ENCODE peak calls at places on chromosomes 3 and 15, in nine cellular contexts. Y, R, G, E, V, Q, Z, B and O are unnamed samples.

GRCh38 chr3:104596551-104596950 is 770.2 kb upstream of the ALCAM start:
- DNase-seq in Y (peak; percentile 61), G (peak; percentile 45), E (no peak), V (no peak), Z (no peak), B (no peak), R (peak; percentile 69), Q (no peak), O (peak; percentile 31)

GRCh38 chr15:32098033-32098432 is 67.7 kb downstream of the CHRNA7 start:
- DNase-seq in Y (no peak), E (peak; percentile 72), Q (no peak), V (no peak), G (no peak), Z (no peak), R (no peak), B (no peak), O (no peak)

GRCh38 chr3:32334675-32335074 is 57.0 kb upstream of the CMTM7 start:
- DNase-seq in G (no peak), E (no peak), Q (no peak), V (peak; percentile 43), R (no peak), B (peak; percentile 19), Z (no peak), Y (no peak), O (no peak)

GRCh38 chr3:131526801-131527347 is 24.1 kb upstream of the MRPL3 start:
- DNase-seq in V (peak; percentile 57), B (no peak), Z (peak; percentile 66), Q (peak; percentile 26), E (no peak), R (peak; percentile 52), G (no peak), Y (peak; percentile 65), O (peak; percentile 20)

GRCh38 chr3:55471084-55471483 is 16.0 kb downstream of the WNT5A start:
- DNase-seq in G (no peak), V (no peak), B (no peak), Q (no peak), R (no peak), E (no peak), Z (no peak), Y (no peak), O (no peak)

GRCh38 chr15:73794501-73795133 is 41.5 kb upstream of the INSYN1 start:
- DNase-seq in R (no peak), B (no peak), V (no peak), E (no peak), Y (peak; percentile 50), Q (no peak), G (peak; percentile 18), Z (no peak), O (no peak)

GRCh38 chr3:66693461-66693912 is 192.7 kb upstream of the LRIG1 start:
- DNase-seq in R (no peak), V (no peak), B (no peak), Y (peak; percentile 49), Q (peak; percentile 32), G (no peak), Z (peak; percentile 18), E (no peak), O (no peak)

GRCh38 chr3:165440380-165440779 is 244.2 kb upstream of the SLITRK3 start:
- DNase-seq in Z (no peak), Q (no peak), R (no peak), Y (no peak), V (no peak), B (no peak), E (no peak), G (no peak), O (no peak)

GRCh38 chr15:72312605-72313447 is 7.1 kb downstream of the CELF6 start:
- DNase-seq in Y (peak; percentile 58), E (peak; percentile 64), G (peak; percentile 63), Q (peak; percentile 61), Z (peak; percentile 54), R (peak; percentile 82), V (peak; percentile 78), B (peak; percentile 15), O (peak; percentile 55)

GRCh38 chr3:171828852-171829770 is 14.0 kb upstream of the TMEM212 start:
- DNase-seq in G (no peak), V (no peak), R (no peak), E (no peak), Y (no peak), B (no peak), Z (no peak), Q (no peak), O (no peak)

DNA sequence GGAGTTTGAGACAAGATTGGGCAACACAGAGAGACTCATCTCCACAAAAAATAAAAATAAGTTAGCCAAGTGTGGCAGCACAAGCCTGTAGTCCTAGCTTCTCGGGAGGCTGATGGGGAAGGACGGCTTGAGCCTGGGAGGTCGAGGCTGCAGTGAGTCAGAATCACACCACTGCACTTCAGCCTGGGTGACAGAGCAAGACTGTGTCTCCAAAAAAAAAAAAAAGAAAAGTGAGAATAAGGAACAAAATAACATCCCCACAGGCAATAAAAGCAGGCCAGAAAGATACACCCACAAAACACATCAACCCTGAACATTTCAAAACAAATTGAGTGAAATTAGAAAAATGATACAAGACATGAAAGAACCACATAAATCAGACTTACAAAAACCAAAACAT is 48.7 kb upstream of the OCA2 start:
- DNase-seq in B (no peak), G (no peak), E (no peak), V (no peak), Y (no peak), Q (no peak), Z (no peak), R (no peak), O (no peak)
- H3K36me3 ChIP-seq in B (peaks cover 16% of the 10 kb centered on the region), G (peaks cover 4% of the 10 kb centered on the region), E (peaks cover 46% of the 10 kb centered on the region), V (peaks cover 62% of the 10 kb centered on the region), Y (no peaks in the 10 kb centered on the region), Q (peaks cover 22% of the 10 kb centered on the region), Z (peaks cover 67% of the 10 kb centered on the region), R (no peaks in the 10 kb centered on the region), O (peaks cover 19% of the 10 kb centered on the region)

DNA sequence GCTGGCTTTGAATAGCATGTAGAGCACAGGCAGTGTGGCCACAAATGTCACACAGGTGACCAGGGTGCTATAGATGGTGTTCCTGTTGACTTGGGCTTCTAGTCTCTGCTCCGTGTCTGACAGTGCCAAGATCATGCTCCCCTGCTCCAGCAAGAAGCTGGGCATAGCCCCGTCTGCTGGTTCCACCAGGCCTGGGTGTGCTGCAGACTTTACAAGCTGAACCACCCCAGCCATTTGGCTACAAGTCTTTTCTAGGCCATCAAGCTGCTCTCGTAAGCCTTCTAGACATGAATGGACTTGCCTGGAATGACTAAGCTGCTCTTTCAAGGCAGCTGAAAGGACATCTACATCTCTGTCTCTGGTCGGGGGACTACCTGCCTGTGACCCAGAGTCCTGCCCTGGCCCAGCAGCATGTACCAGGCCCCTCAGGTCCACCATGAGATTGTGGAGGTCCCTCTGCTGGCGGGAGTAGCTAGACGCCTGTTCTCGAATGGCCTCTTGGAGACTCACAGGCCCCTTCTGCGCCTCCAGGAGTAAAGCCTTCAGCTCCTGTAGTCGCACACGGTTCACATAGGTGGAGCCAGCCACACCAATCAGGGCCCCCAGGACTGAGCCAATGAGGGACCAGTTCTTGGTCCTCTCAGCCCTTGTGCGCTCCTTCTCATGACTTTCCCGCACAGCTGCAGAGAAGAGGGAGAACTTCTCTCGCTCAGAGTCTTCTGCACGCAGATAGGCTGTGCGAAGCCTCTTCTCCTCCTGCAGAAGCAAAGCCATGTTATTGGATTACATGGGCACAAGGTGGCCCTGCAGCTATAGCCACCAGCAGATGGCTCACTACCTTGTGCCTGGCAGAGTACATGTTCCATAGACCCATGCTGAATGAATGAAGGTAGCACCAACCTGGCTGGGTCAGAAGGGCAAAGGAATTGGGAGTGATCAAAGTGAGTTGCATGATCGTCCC is 2.8 kb upstream of the PLXNB1 start:
- DNase-seq in R (peak; percentile 76), E (no peak), B (no peak), Z (no peak), Q (no peak), V (no peak), Y (peak; percentile 31), G (peak; percentile 24), O (no peak)
- H3K4me3 ChIP-seq in R (no peak overlapping the region), E (peak overlapping the region; percentile 45), B (no peak overlapping the region), Z (no peak overlapping the region), Q (no peak overlapping the region), V (no peak overlapping the region), Y (no peak overlapping the region), G (no peak overlapping the region), O (no peak overlapping the region)

GRCh38 chr3:64651286-64651685 is 36.5 kb downstream of the ADAMTS9 start:
- DNase-seq in R (no peak), B (no peak), Q (no peak), G (no peak), V (no peak), E (no peak), Z (no peak), Y (no peak), O (no peak)
- H3K36me3 ChIP-seq in R (peaks cover 6% of the 10 kb centered on the region), B (no peaks in the 10 kb centered on the region), Q (peaks cover 5% of the 10 kb centered on the region), G (no peaks in the 10 kb centered on the region), V (no peaks in the 10 kb centered on the region), E (peaks cover 24% of the 10 kb centered on the region), Z (peaks cover 99% of the 10 kb centered on the region), Y (no peaks in the 10 kb centered on the region), O (no peaks in the 10 kb centered on the region)

DNA sequence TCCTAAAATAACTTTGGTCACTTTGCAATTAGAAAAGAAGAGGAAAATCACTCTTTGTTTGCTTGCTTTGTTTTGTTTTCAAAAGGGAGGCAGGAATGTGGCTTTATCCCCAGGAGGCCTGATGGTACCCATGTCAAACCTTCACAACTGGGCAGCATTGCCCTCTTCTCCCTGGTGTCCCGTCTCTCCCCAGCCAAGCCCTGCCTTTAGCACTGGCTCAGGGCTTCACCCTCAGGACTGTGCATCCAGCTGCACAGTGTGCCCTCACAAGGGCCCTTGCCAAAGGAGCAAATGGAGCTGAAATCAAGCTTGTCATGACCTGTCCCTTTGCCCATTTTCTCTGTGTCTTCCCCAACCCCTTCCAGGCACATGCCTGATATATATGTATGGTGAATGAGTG is 29.1 kb upstream of the ATP13A5 start:
- DNase-seq in V (no peak), E (peak; percentile 80), G (no peak), R (peak; percentile 35), Y (no peak), B (no peak), Z (no peak), Q (no peak), O (no peak)
- H3K4me3 ChIP-seq in V (no peak overlapping the region), E (no peak overlapping the region), G (no peak overlapping the region), R (no peak overlapping the region), Y (no peak overlapping the region), B (no peak overlapping the region), Z (no peak overlapping the region), Q (no peak overlapping the region), O (no peak overlapping the region)

GRCh38 chr3:184572528-184573270 is 11.1 kb downstream of the EPHB3 start:
- DNase-seq in B (no peak), Q (no peak), R (no peak), Z (no peak), G (no peak), V (no peak), E (no peak), Y (no peak), O (no peak)
- H3K36me3 ChIP-seq in B (no peaks in the 10 kb centered on the region), Q (peaks cover 27% of the 10 kb centered on the region), R (no peaks in the 10 kb centered on the region), Z (peaks cover 32% of the 10 kb centered on the region), G (no peaks in the 10 kb centered on the region), V (no peaks in the 10 kb centered on the region), E (peaks cover 43% of the 10 kb centered on the region), Y (peaks cover 3% of the 10 kb centered on the region), O (no peaks in the 10 kb centered on the region)

GRCh38 chr15:68314563-68314962 is 37.0 kb downstream of the FEM1B start:
- DNase-seq in B (no peak), Q (peak; percentile 17), V (no peak), R (no peak), G (no peak), E (no peak), Y (peak; percentile 17), Z (no peak), O (no peak)
- H3K4me3 ChIP-seq in B (no peak overlapping the region), Q (no peak overlapping the region), V (no peak overlapping the region), R (no peak overlapping the region), G (no peak overlapping the region), E (no peak overlapping the region), Y (no peak overlapping the region), Z (no peak overlapping the region), O (no peak overlapping the region)